ENCODE peak calls at places on chromosomes 1 and 21, in seven cellular contexts. U is stimulated activated CD4-positive, alpha-beta T cell treated with anti-CD3 and anti-CD28 coated beads, Interleukin-4, amount 100 ng/mL, for 24 hours; Y is RWPE1; X is NCI-H2171 treated with DMSO at 0.1 percent for 48 hours; R is activated CD4-positive, alpha-beta T cell treated with anti-CD3 and anti-CD28 coated beads, Interleukin-2, amount 50 U/mL, for 4 hours; M is progenitor cell of endocrine pancreas; I is substantia nigra. B is an unnamed sample.

GRCh38 chr21:46160563-46161179 is 5.3 kb upstream of the FTCD start:
- DNase-seq in U (no peak), Y (no peak), X (no peak), R (no peak), M (no peak), I (no peak), B (no peak)

GRCh38 chr1:229280037-229280828 is 9.3 kb downstream of the RAB4A start:
- DNase-seq in U (no peak), Y (no peak), X (no peak), R (no peak), M (no peak), I (no peak), B (no peak)

GRCh38 chr1:234752927-234753326 is 142.9 kb upstream of the IRF2BP2 start:
- DNase-seq in U (no peak), Y (no peak), X (no peak), R (no peak), M (no peak), I (no peak), B (no peak)

GRCh38 chr1:170213598-170213997 is 67.8 kb downstream of the NTMT2 start:
- DNase-seq in U (no peak), Y (no peak), X (no peak), R (no peak), M (no peak), I (no peak), B (no peak)

GRCh38 chr1:112083487-112083886 is 94.0 kb upstream of the KCND3 start:
- DNase-seq in U (no peak), Y (no peak), X (no peak), R (no peak), M (no peak), I (no peak), B (no peak)

GRCh38 chr1:245822997-245823396 is 668.2 kb downstream of the KIF26B start:
- DNase-seq in U (no peak), Y (peak), X (no peak), R (no peak), M (no peak), I (no peak), B (no peak)

GRCh38 chr1:21239181-21239580 is 51.1 kb downstream of the ECE1 start:
- DNase-seq in U (no peak), Y (peak), X (no peak), R (no peak), M (no peak), I (no peak), B (no peak)

GRCh38 chr1:38115682-38116187 is 69.1 kb upstream of the POU3F1 start:
- DNase-seq in U (no peak), Y (no peak), X (no peak), R (no peak), M (no peak), I (no peak), B (no peak)

GRCh38 chr1:218886472-218886871 is 287.2 kb upstream of the LYPLAL1 start:
- DNase-seq in U (no peak), Y (no peak), X (no peak), R (no peak), M (no peak), I (no peak), B (no peak)

GRCh38 chr1:202811296-202812175 is 782 bp downstream of the PCAT6 start:
- DNase-seq in U (peak), Y (no peak), X (no peak), R (peak), M (peak), I (peak), B (no peak)

B was measured in activated T-cell treated with anti-CD3 and anti-CD28 coated beads for 24 hours.